ENCODE peak calls at places on chromosomes 6 and 20, in four cellular contexts. One of them, this sample, is unnamed.

GRCh38 chr6:128152551-128152950 is 251.7 kb upstream of the THEMIS start:
- DNase-seq in epithelial cell of proximal tubule: no peak
- DNase-seq in cardiac fibroblast: no peak
- DNase-seq in heart right ventricle: no peak
- DNase-seq in this sample: no peak

GRCh38 chr6:152948150-152948768 is 34.6 kb downstream of the FBXO5 start:
- DNase-seq in epithelial cell of proximal tubule: peak; percentile 13
- DNase-seq in heart right ventricle: peak; percentile 7
- DNase-seq in cardiac fibroblast: peak; percentile 66
- DNase-seq in this sample: peak; percentile 13

GRCh38 chr6:12637960-12638641 is 78.5 kb upstream of the PHACTR1 start:
- DNase-seq in cardiac fibroblast: peak; percentile 61
- DNase-seq in epithelial cell of proximal tubule: peak; percentile 46
- DNase-seq in heart right ventricle: peak; percentile 14
- DNase-seq in this sample: peak; percentile 4

GRCh38 chr6:39568896-39569295 is 156.3 kb downstream of the KIF6 start:
- DNase-seq in cardiac fibroblast: peak; percentile 21
- DNase-seq in epithelial cell of proximal tubule: no peak
- DNase-seq in heart right ventricle: no peak
- DNase-seq in this sample: peak; percentile 22

GRCh38 chr20:47857994-47858557 is 72.8 kb upstream of the SULF2 start:
- DNase-seq in cardiac fibroblast: peak; percentile 44
- DNase-seq in epithelial cell of proximal tubule: no peak
- DNase-seq in heart right ventricle: peak; percentile 59
- DNase-seq in this sample: no peak

GRCh38 chr6:104705095-104705707 is 154.5 kb downstream of the HACE1 start:
- DNase-seq in heart right ventricle: peak; percentile 15
- DNase-seq in cardiac fibroblast: peak; percentile 81
- DNase-seq in epithelial cell of proximal tubule: peak; percentile 52
- DNase-seq in this sample: peak; percentile 67

GRCh38 chr6:22756365-22756764 is 187.0 kb downstream of the HDGFL1 start:
- DNase-seq in epithelial cell of proximal tubule: peak; percentile 43
- DNase-seq in heart right ventricle: no peak
- DNase-seq in cardiac fibroblast: no peak
- DNase-seq in this sample: peak; percentile 78

GRCh38 chr20:635609-636338 is 17.2 kb downstream of the SRXN1 start:
- DNase-seq in epithelial cell of proximal tubule: no peak
- DNase-seq in heart right ventricle: no peak
- DNase-seq in cardiac fibroblast: no peak
- DNase-seq in this sample: no peak

GRCh38 chr6:35487653-35488516 is 9.0 kb downstream of the TEAD3 start:
- DNase-seq in epithelial cell of proximal tubule: no peak
- DNase-seq in heart right ventricle: no peak
- DNase-seq in cardiac fibroblast: peak; percentile 62
- DNase-seq in this sample: no peak

GRCh38 chr20:53399592-53400335 is 193.9 kb downstream of the ZNF217 start:
- DNase-seq in heart right ventricle: no peak
- DNase-seq in epithelial cell of proximal tubule: no peak
- DNase-seq in cardiac fibroblast: no peak
- DNase-seq in this sample: no peak

GRCh38 chr6:5398530-5398929 is 137.2 kb downstream of the FARS2 start:
- DNase-seq in epithelial cell of proximal tubule: no peak
- DNase-seq in cardiac fibroblast: peak; percentile 69
- DNase-seq in heart right ventricle: no peak
- DNase-seq in this sample: peak; percentile 14

GRCh38 chr6:115796061-115796460 is 264.6 kb downstream of the FRK start:
- DNase-seq in epithelial cell of proximal tubule: no peak
- DNase-seq in heart right ventricle: no peak
- DNase-seq in cardiac fibroblast: no peak
- DNase-seq in this sample: no peak

GRCh38 chr6:135117413-135117968 is 62.9 kb upstream of the HBS1L start:
- DNase-seq in cardiac fibroblast: no peak
- DNase-seq in epithelial cell of proximal tubule: no peak
- DNase-seq in heart right ventricle: no peak
- DNase-seq in this sample: no peak

GRCh38 chr6:107235521-107235920 is 120.2 kb upstream of the BEND3 start:
- DNase-seq in epithelial cell of proximal tubule: no peak
- DNase-seq in heart right ventricle: no peak
- DNase-seq in cardiac fibroblast: peak; percentile 67
- DNase-seq in this sample: no peak

GRCh38 chr20:48658505-48658904 is 169.3 kb downstream of the PREX1 start:
- DNase-seq in epithelial cell of proximal tubule: no peak
- DNase-seq in heart right ventricle: no peak
- DNase-seq in cardiac fibroblast: no peak
- DNase-seq in this sample: no peak

GRCh38 chr6:92297101-92297500 is 1122.3 kb downstream of the EPHA7 start:
- DNase-seq in cardiac fibroblast: no peak
- DNase-seq in epithelial cell of proximal tubule: no peak
- DNase-seq in heart right ventricle: no peak
- DNase-seq in this sample: no peak

GRCh38 chr6:127489248-127489647 is 29.9 kb downstream of the MTCL3 start:
- DNase-seq in epithelial cell of proximal tubule: no peak
- DNase-seq in heart right ventricle: no peak
- DNase-seq in cardiac fibroblast: no peak
- DNase-seq in this sample: no peak

GRCh38 chr20:10667560-10668167 is 6.1 kb downstream of the JAG1 start:
- DNase-seq in epithelial cell of proximal tubule: no peak
- DNase-seq in cardiac fibroblast: no peak
- DNase-seq in heart right ventricle: no peak
- DNase-seq in this sample: no peak

GRCh38 chr20:4167261-4168004 is 152.1 kb upstream of the RNF24 start:
- DNase-seq in heart right ventricle: no peak
- DNase-seq in cardiac fibroblast: no peak
- DNase-seq in epithelial cell of proximal tubule: no peak
- DNase-seq in this sample: no peak

GRCh38 chr20:4169360-4170214 is 154.2 kb upstream of the RNF24 start:
- DNase-seq in epithelial cell of proximal tubule: no peak
- DNase-seq in cardiac fibroblast: no peak
- DNase-seq in heart right ventricle: no peak
- DNase-seq in this sample: no peak

GRCh38 chr20:4171538-4172116 is 156.3 kb upstream of the RNF24 start:
- DNase-seq in heart right ventricle: no peak
- DNase-seq in epithelial cell of proximal tubule: no peak
- DNase-seq in cardiac fibroblast: peak; percentile 25
- DNase-seq in this sample: no peak

GRCh38 chr20:4173142-4173541 is 157.8 kb upstream of the RNF24 start:
- DNase-seq in cardiac fibroblast: no peak
- DNase-seq in heart right ventricle: no peak
- DNase-seq in epithelial cell of proximal tubule: no peak
- DNase-seq in this sample: no peak

GRCh38 chr20:4170621-4171537 is 155.5 kb upstream of the RNF24 start:
- DNase-seq in heart right ventricle: no peak
- DNase-seq in cardiac fibroblast: peak; percentile 68
- DNase-seq in epithelial cell of proximal tubule: no peak
- DNase-seq in this sample: no peak
- H3K4me3 ChIP-seq in heart right ventricle: no peak overlapping the region
- H3K4me3 ChIP-seq in cardiac fibroblast: peak overlapping the region; percentile 21
- H3K4me3 ChIP-seq in epithelial cell of proximal tubule: peak overlapping the region; percentile 24
- H3K4me3 ChIP-seq in this sample: peak overlapping the region; percentile 47

GRCh38 chr6:30075094-30075986 is at the start of gene RNF39:
- DNase-seq in epithelial cell of proximal tubule: no peak
- DNase-seq in heart right ventricle: no peak
- DNase-seq in cardiac fibroblast: no peak
- DNase-seq in this sample: no peak

GRCh38 chr6:30074331-30075093 is 1.1 kb downstream of the RNF39 start:
- DNase-seq in cardiac fibroblast: no peak
- DNase-seq in epithelial cell of proximal tubule: no peak
- DNase-seq in heart right ventricle: no peak
- DNase-seq in this sample: no peak

GRCh38 chr6:30071858-30072257 is 3.7 kb downstream of the RNF39 start:
- DNase-seq in cardiac fibroblast: no peak
- DNase-seq in heart right ventricle: no peak
- DNase-seq in epithelial cell of proximal tubule: no peak
- DNase-seq in this sample: no peak

GRCh38 chr6:30075987-30076311 is 380 bp upstream of the RNF39 start:
- DNase-seq in cardiac fibroblast: no peak
- DNase-seq in heart right ventricle: no peak
- DNase-seq in epithelial cell of proximal tubule: no peak
- DNase-seq in this sample: no peak

DNA sequence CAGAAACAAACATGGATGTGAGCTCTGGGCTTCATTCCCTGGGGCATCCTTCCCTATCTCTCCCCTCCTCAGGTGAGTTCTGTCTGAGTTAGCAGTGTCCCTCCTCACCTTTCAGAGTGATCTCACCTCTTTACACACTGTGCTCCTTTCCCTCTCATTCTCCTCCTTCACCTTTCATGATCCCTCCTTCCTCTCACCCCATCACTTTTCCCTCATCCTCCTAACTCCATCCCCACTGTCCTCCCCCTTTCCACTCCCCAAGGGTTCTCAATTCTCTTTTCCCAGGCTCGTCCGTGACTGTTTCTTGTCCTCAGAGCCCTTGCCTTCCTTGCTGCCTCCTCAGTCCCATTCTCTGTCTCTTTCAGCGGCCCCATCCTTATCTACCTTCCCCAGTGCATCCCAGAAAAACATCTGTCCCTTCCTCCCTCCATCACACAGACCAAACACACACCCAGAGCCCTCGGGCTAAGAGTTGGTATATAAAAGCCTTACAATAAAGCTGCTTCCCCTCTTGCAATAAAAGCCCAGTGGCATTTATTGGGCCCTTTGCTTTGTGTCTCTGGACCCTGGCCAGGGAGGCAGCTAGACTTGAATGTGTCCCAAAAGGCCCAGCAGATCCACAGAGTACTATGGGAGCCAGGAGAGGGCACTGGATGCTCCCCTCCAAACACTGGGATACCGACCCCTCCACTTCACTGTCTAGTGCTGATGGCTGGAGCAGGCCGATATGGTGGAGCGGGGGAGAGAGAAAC is 1.9 kb downstream of the RNF39 start:
- DNase-seq in cardiac fibroblast: no peak
- DNase-seq in epithelial cell of proximal tubule: no peak
- DNase-seq in heart right ventricle: no peak
- DNase-seq in this sample: no peak
- H3K4me3 ChIP-seq in cardiac fibroblast: no peak overlapping the region
- H3K4me3 ChIP-seq in epithelial cell of proximal tubule: no peak overlapping the region
- H3K4me3 ChIP-seq in heart right ventricle: no peak overlapping the region
- H3K4me3 ChIP-seq in this sample: no peak overlapping the region

GRCh38 chr20:25539742-25540201 is 45.6 kb downstream of the NINL start:
- DNase-seq in cardiac fibroblast: peak; percentile 61
- DNase-seq in epithelial cell of proximal tubule: no peak
- DNase-seq in heart right ventricle: no peak
- DNase-seq in this sample: no peak
- H3K4me3 ChIP-seq in cardiac fibroblast: peak overlapping the region; percentile 21
- H3K4me3 ChIP-seq in epithelial cell of proximal tubule: peak overlapping the region; percentile 43
- H3K4me3 ChIP-seq in heart right ventricle: peak overlapping the region; percentile 43
- H3K4me3 ChIP-seq in this sample: peak overlapping the region; percentile 4

DNA sequence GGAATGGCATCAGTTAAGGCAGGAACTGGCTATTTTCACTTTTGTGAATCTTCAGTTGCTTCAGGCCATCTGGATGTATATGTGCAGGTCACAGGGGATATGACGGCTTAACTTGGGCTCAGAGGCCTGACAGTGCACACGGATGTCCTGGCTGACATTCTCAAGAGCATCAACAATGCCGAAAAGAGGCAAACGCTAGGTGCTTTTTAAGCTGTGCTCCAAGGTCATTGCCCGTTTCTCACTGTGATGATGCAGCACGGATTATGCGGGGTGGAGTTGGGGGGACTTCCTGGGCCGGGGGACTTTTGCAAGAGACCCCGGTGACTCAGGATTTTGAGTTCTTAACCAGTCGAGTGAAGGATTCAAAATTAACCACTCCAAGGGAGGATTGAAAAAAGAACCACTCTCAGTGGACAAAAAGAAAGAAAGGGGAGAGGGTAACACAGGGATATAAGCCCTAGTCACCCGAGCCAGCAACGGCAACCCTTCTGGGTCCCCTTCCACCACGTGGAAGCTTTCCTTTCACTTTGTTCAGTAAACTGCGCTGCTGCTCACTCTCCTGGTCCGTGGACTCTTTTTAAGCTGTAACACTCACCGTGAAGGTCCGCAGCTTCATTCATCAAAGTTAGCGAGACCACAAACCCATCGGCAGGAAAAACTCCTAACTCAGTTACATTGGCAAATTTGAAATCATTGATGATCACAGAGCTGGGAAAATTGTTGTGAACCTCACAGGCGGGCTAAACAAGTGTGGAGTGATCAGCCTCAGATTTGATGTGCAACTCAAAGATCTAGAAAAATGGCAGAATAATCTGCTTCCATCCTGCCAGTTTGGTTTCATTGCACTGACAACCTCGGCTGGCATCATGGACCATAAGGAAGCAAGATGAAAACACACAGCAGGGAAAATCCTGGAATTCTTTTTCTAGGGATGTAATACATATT is 199.2 kb downstream of the ARID1B start:
- DNase-seq in epithelial cell of proximal tubule: no peak
- DNase-seq in heart right ventricle: no peak
- DNase-seq in cardiac fibroblast: no peak
- DNase-seq in this sample: no peak
- H3K4me3 ChIP-seq in epithelial cell of proximal tubule: peak overlapping the region; percentile 44
- H3K4me3 ChIP-seq in heart right ventricle: peak overlapping the region; percentile 37
- H3K4me3 ChIP-seq in cardiac fibroblast: peak overlapping the region; percentile 41
- H3K4me3 ChIP-seq in this sample: peak overlapping the region; percentile 28

GRCh38 chr20:62799036-62799435 is 2.8 kb downstream of the MRGBP start:
- DNase-seq in heart right ventricle: no peak
- DNase-seq in epithelial cell of proximal tubule: no peak
- DNase-seq in cardiac fibroblast: no peak
- DNase-seq in this sample: no peak
- H3K4me3 ChIP-seq in heart right ventricle: no peak overlapping the region
- H3K4me3 ChIP-seq in epithelial cell of proximal tubule: no peak overlapping the region
- H3K4me3 ChIP-seq in cardiac fibroblast: no peak overlapping the region
- H3K4me3 ChIP-seq in this sample: no peak overlapping the region